ENCODE peak calls at places on chromosomes 16 and 17, in nine cellular contexts. Q is RPMI7951; P is NCI-H2081; J is pancreas; A is upper lobe of right lung; V is activated naive CD8-positive, alpha-beta T cell treated with anti-CD3 and anti-CD28 coated beads, Interleukin-2, amount 50 U/mL, for 16 hours; W is neural progenitor cell; L is activated CD4-positive, alpha-beta memory T cell treated with anti-CD3 and anti-CD28 coated beads, Interleukin-2, amount 10 ng/mL, durations not matched to agents 7 days and 5 days; H is Ammon's horn. X is an unnamed sample.

GRCh38 chr17:79658811-79659207 is 48.0 kb upstream of the RBFOX3 start:
- DNase-seq in Q (peak), P (no peak), J (no peak), A (no peak), V (no peak), W (peak), L (peak), H (no peak), X (no peak)

GRCh38 chr16:11233727-11234376 is 22.2 kb downstream of the SOCS1 start:
- DNase-seq in Q (peak), P (no peak), J (no peak), A (no peak), V (peak), W (no peak), L (peak), H (no peak), X (no peak)

GRCh38 chr17:73952498-73953205 is 250.8 kb upstream of the RPL38 start:
- DNase-seq in Q (no peak), P (no peak), J (no peak), A (peak), V (no peak), W (peak), L (peak), H (peak), X (peak)

GRCh38 chr17:6509295-6509771 is 47.0 kb downstream of the PITPNM3 start:
- DNase-seq in Q (no peak), P (no peak), J (no peak), A (peak), V (no peak), W (no peak), L (no peak), H (no peak), X (no peak)

GRCh38 chr17:43151880-43152456 is 19.0 kb upstream of the NBR1 start:
- DNase-seq in Q (no peak), P (no peak), J (no peak), A (no peak), V (no peak), W (no peak), L (no peak), H (no peak), X (no peak)

GRCh38 chr17:8823279-8823678 is 24.1 kb upstream of the MFSD6L start:
- DNase-seq in Q (no peak), P (no peak), J (no peak), A (no peak), V (no peak), W (no peak), L (no peak), H (no peak), X (no peak)

GRCh38 chr17:80720624-80721577 is 176.3 kb downstream of the RPTOR start:
- DNase-seq in Q (peak), P (no peak), J (no peak), A (no peak), V (no peak), W (no peak), L (peak), H (no peak), X (no peak)

GRCh38 chr17:1720856-1721386 is 3.6 kb upstream of the WDR81 start:
- DNase-seq in Q (peak), P (peak), J (peak), A (peak), V (peak), W (peak), L (peak), H (peak), X (no peak)

GRCh38 chr16:88356727-88357199 is 26.0 kb upstream of the ZNF469 start:
- DNase-seq in Q (no peak), P (no peak), J (no peak), A (no peak), V (no peak), W (no peak), L (no peak), H (no peak), X (no peak)

GRCh38 chr17:80116276-80116922 is 15.0 kb downstream of the GAA start:
- DNase-seq in Q (no peak), P (no peak), J (no peak), A (peak), V (no peak), W (no peak), L (no peak), H (no peak), X (no peak)

GRCh38 chr17:14299261-14300093 is 1.4 kb upstream of the HS3ST3B1 start:
- DNase-seq in Q (peak), P (no peak), J (peak), A (peak), V (no peak), W (peak), L (peak), H (no peak), X (no peak)

GRCh38 chr17:77318491-77319210 is 177.9 kb downstream of the SEC14L1 start:
- DNase-seq in Q (peak), P (no peak), J (no peak), A (peak), V (no peak), W (no peak), L (no peak), H (no peak), X (no peak)

GRCh38 chr16:71775949-71776348 is 32.7 kb downstream of the AP1G1 start:
- DNase-seq in Q (no peak), P (no peak), J (no peak), A (no peak), V (no peak), W (no peak), L (no peak), H (no peak), X (no peak)

GRCh38 chr17:81367171-81367570 is 28.1 kb upstream of the BAHCC1 start:
- DNase-seq in Q (no peak), P (no peak), J (no peak), A (no peak), V (no peak), W (no peak), L (no peak), H (no peak), X (no peak)

GRCh38 chr16:16045879-16046278 is 96.5 kb downstream of the ABCC1 start:
- DNase-seq in Q (no peak), P (no peak), J (no peak), A (no peak), V (no peak), W (peak), L (no peak), H (no peak), X (no peak)

GRCh38 chr17:49602783-49603182 is 27.1 kb downstream of the NXPH3 start:
- DNase-seq in Q (no peak), P (no peak), J (no peak), A (no peak), V (no peak), W (no peak), L (no peak), H (no peak), X (no peak)

GRCh38 chr17:82772026-82772425 is 20.2 kb downstream of the TBCD start:
- DNase-seq in Q (peak), P (no peak), J (no peak), A (no peak), V (no peak), W (no peak), L (no peak), H (no peak), X (no peak)

GRCh38 chr17:70661342-70662222 is 492.2 kb downstream of the KCNJ2 start:
- DNase-seq in Q (peak), P (peak), J (no peak), A (no peak), V (no peak), W (no peak), L (no peak), H (no peak), X (no peak)

GRCh38 chr17:50151041-50151936 is 812 bp upstream of the PPP1R9B start:
- DNase-seq in Q (peak), P (peak), J (peak), A (peak), V (peak), W (peak), L (peak), H (peak), X (peak)

GRCh38 chr16:48014349-48015135 is 141.3 kb downstream of the ABCC12 start:
- DNase-seq in Q (peak), P (no peak), J (no peak), A (no peak), V (no peak), W (peak), L (no peak), H (peak), X (no peak)

GRCh38 chr17:53588317-53588716 is 234.4 kb upstream of the KIF2B start:
- DNase-seq in Q (no peak), P (no peak), J (no peak), A (no peak), V (no peak), W (no peak), L (no peak), H (no peak), X (no peak)

GRCh38 chr16:52497067-52497816 is 49.7 kb downstream of the TOX3 start:
- DNase-seq in Q (peak), P (peak), J (no peak), A (no peak), V (no peak), W (no peak), L (no peak), H (no peak), X (peak)

GRCh38 chr17:13822671-13823070 is 220.9 kb upstream of the HS3ST3A1 start:
- DNase-seq in Q (no peak), P (no peak), J (no peak), A (no peak), V (no peak), W (no peak), L (no peak), H (peak), X (no peak)

GRCh38 chr16:70638814-70639792 is 7.3 kb upstream of the IL34 start:
- DNase-seq in Q (peak), P (no peak), J (no peak), A (no peak), V (no peak), W (no peak), L (no peak), H (peak), X (no peak)

X was measured in globus pallidus.